ENCODE peak calls at places on chromosome 5, in four cellular contexts. T is EL, S is substantia nigra, W is LHCN-M2. K is an unnamed sample.

GRCh38 chr5:38899936-38900335 is 54.1 kb downstream of the OSMR start:
- DNase-seq in T (no peak), S (no peak), W (no peak), K (no peak)

GRCh38 chr5:142915038-142915437 is 144.9 kb downstream of the ARHGAP26 start:
- DNase-seq in T (no peak), S (no peak), W (no peak), K (no peak)

GRCh38 chr5:1032551-1033027 is 24.0 kb downstream of the NKD2 start:
- DNase-seq in T (no peak), S (no peak), W (no peak), K (no peak)

GRCh38 chr5:66436721-66437120 is 159.5 kb upstream of the MAST4 start:
- DNase-seq in T (no peak), S (no peak), W (no peak), K (no peak)

GRCh38 chr5:144032375-144032774 is 138.1 kb downstream of the YIPF5 start:
- DNase-seq in T (no peak), S (no peak), W (peak), K (no peak)

GRCh38 chr5:81401266-81401665 is 7.3 kb upstream of the ACOT12 start:
- DNase-seq in T (no peak), S (no peak), W (no peak), K (no peak)

GRCh38 chr5:68245325-68245724 is 29.8 kb downstream of the PIK3R1 start:
- DNase-seq in T (peak), S (no peak), W (no peak), K (no peak)

GRCh38 chr5:123422433-123423277 is 548 bp downstream of the CEP120 start:
- DNase-seq in T (peak), S (peak), W (peak), K (peak)

GRCh38 chr5:9295466-9295801 is 250.4 kb downstream of the SEMA5A start:
- DNase-seq in T (no peak), S (no peak), W (no peak), K (no peak)

GRCh38 chr5:373710-374602 is 52.4 kb downstream of the AHRR start:
- DNase-seq in T (peak), S (no peak), W (peak), K (peak)

GRCh38 chr5:139694556-139695182 is 46.5 kb downstream of the CXXC5 start:
- DNase-seq in T (peak), S (no peak), W (no peak), K (no peak)

GRCh38 chr5:93607367-93608258 is 24.6 kb downstream of the NR2F1 start:
- DNase-seq in T (peak), S (peak), W (peak), K (peak)

GRCh38 chr5:147887925-147888324 is 9.4 kb downstream of the SCGB3A2 start:
- DNase-seq in T (no peak), S (no peak), W (no peak), K (no peak)

GRCh38 chr5:90477073-90477472 is 2.4 kb downstream of the POLR3G start:
- DNase-seq in T (peak), S (no peak), W (no peak), K (no peak)